ENCODE peak calls at places on chromosomes 16 and 17, in ten cellular contexts. A is GM12878, U is stomach, V is SK-N-SH, M is esophagus muscularis mucosa, O is H1, H is suprapubic skin, P is sigmoid colon, Z is K562, C is HepG2. S is an unnamed sample.

GRCh38 chr16:24036038-24036543 is 200.3 kb downstream of the PRKCB start:
- DNase-seq in A (no peak), U (no peak), V (no peak), M (no peak), O (no peak), H (no peak), P (no peak), Z (no peak), C (no peak), S (no peak)

GRCh38 chr16:74740795-74741304 is 33.8 kb downstream of the FA2H start:
- DNase-seq in A (no peak), U (peak), V (no peak), M (no peak), O (no peak), H (no peak), P (peak), Z (no peak), C (no peak), S (peak)

GRCh38 chr17:41695134-41695661 is 6.5 kb downstream of the EIF1 start:
- DNase-seq in A (no peak), U (no peak), V (no peak), M (no peak), O (no peak), H (no peak), P (no peak), Z (no peak), C (no peak), S (no peak)

GRCh38 chr17:45411348-45412105 is 21.1 kb downstream of the ARHGAP27 start:
- DNase-seq in A (no peak), U (no peak), V (no peak), M (no peak), O (no peak), H (no peak), P (no peak), Z (no peak), C (no peak), S (peak)

GRCh38 chr16:31214705-31215286 is 877 bp downstream of the TRIM72 start:
- DNase-seq in A (no peak), U (no peak), V (peak), M (no peak), O (no peak), H (no peak), P (no peak), Z (no peak), C (no peak), S (no peak)

GRCh38 chr16:5903153-5903552 is 805.6 kb upstream of the EEF2KMT start:
- DNase-seq in A (no peak), U (no peak), V (no peak), M (no peak), O (no peak), H (no peak), P (no peak), Z (no peak), C (no peak), S (no peak)

GRCh38 chr17:18139949-18140348 is 31.4 kb downstream of the MYO15A start:
- DNase-seq in A (no peak), U (no peak), V (peak), M (no peak), O (no peak), H (no peak), P (no peak), Z (peak), C (peak), S (no peak)

GRCh38 chr17:20120835-20121234 is 111.7 kb downstream of the SPECC1 start:
- DNase-seq in A (no peak), U (no peak), V (no peak), M (no peak), O (no peak), H (no peak), P (no peak), Z (no peak), C (no peak), S (no peak)

GRCh38 chr16:80718480-80719220 is 85.7 kb downstream of the CDYL2 start:
- DNase-seq in A (no peak), U (peak), V (no peak), M (peak), O (no peak), H (no peak), P (no peak), Z (no peak), C (no peak), S (no peak)

GRCh38 chr17:44830359-44831269 is 527 bp upstream of the GJC1 start:
- DNase-seq in A (no peak), U (no peak), V (no peak), M (no peak), O (peak), H (no peak), P (peak), Z (no peak), C (no peak), S (peak)

GRCh38 chr16:48318630-48319029 is 66.6 kb downstream of the SIAH1 start:
- DNase-seq in A (peak), U (no peak), V (no peak), M (no peak), O (peak), H (no peak), P (no peak), Z (no peak), C (no peak), S (peak)

GRCh38 chr17:2085648-2085949 is 30.7 kb downstream of the HIC1 start:
- DNase-seq in A (no peak), U (no peak), V (no peak), M (no peak), O (no peak), H (peak), P (peak), Z (no peak), C (no peak), S (no peak)

GRCh38 chr17:39231587-39232551 is 6.1 kb upstream of the STAC2 start:
- DNase-seq in A (no peak), U (peak), V (peak), M (no peak), O (no peak), H (no peak), P (peak), Z (peak), C (no peak), S (peak)

GRCh38 chr16:73329363-73330306 is 281.7 kb upstream of the ZFHX3 start:
- DNase-seq in A (no peak), U (no peak), V (peak), M (no peak), O (no peak), H (no peak), P (no peak), Z (no peak), C (peak), S (peak)

GRCh38 chr16:35188288-35189155 is 1729.1 kb downstream of the TP53TG3F start:
- DNase-seq in A (no peak), U (no peak), V (peak), M (peak), O (no peak), H (no peak), P (no peak), Z (peak), C (peak), S (no peak)

GRCh38 chr17:80940171-80941123 is 51.2 kb upstream of the CHMP6 start:
- DNase-seq in A (no peak), U (no peak), V (no peak), M (no peak), O (no peak), H (peak), P (peak), Z (no peak), C (no peak), S (no peak)

GRCh38 chr17:45389354-45389753 is 43.3 kb downstream of the ARHGAP27 start:
- DNase-seq in A (no peak), U (no peak), V (no peak), M (no peak), O (no peak), H (no peak), P (peak), Z (no peak), C (no peak), S (no peak)

GRCh38 chr16:49352923-49353322 is 20.7 kb upstream of the C16orf78 start:
- DNase-seq in A (no peak), U (no peak), V (peak), M (no peak), O (no peak), H (no peak), P (no peak), Z (peak), C (peak), S (no peak)

GRCh38 chr17:43175213-43176118 is 4.5 kb downstream of the NBR1 start:
- DNase-seq in A (no peak), U (no peak), V (no peak), M (no peak), O (no peak), H (no peak), P (no peak), Z (no peak), C (peak), S (no peak)

GRCh38 chr17:66255112-66255511 is 25.9 kb upstream of the APOH start:
- DNase-seq in A (no peak), U (no peak), V (peak), M (no peak), O (no peak), H (no peak), P (no peak), Z (peak), C (peak), S (no peak)

GRCh38 chr17:52202572-52202876 is 44.0 kb upstream of the CA10 start:
- DNase-seq in A (no peak), U (no peak), V (no peak), M (no peak), O (no peak), H (no peak), P (no peak), Z (no peak), C (no peak), S (no peak)

GRCh38 chr17:28372203-28372944 is 880 bp downstream of the SARM1 start:
- DNase-seq in A (no peak), U (no peak), V (peak), M (no peak), O (no peak), H (no peak), P (no peak), Z (no peak), C (no peak), S (no peak)

GRCh38 chr16:2838928-2839327 is 8.8 kb downstream of the ZG16B start:
- DNase-seq in A (no peak), U (peak), V (peak), M (no peak), O (peak), H (no peak), P (no peak), Z (peak), C (peak), S (peak)

GRCh38 chr17:31549121-31549524 is 157.6 kb downstream of the RAB11FIP4 start:
- DNase-seq in A (no peak), U (no peak), V (peak), M (no peak), O (no peak), H (no peak), P (no peak), Z (no peak), C (peak), S (no peak)

GRCh38 chr17:35896011-35896587 is 15.9 kb upstream of the CCL5 start:
- DNase-seq in A (no peak), U (no peak), V (no peak), M (no peak), O (no peak), H (no peak), P (no peak), Z (no peak), C (no peak), S (peak)

GRCh38 chr16:430904-431303 is 5.5 kb downstream of the RAB11FIP3 start:
- DNase-seq in A (no peak), U (no peak), V (no peak), M (no peak), O (no peak), H (no peak), P (no peak), Z (no peak), C (no peak), S (no peak)

GRCh38 chr17:52024296-52024870 is 134.1 kb downstream of the CA10 start:
- DNase-seq in A (no peak), U (no peak), V (peak), M (no peak), O (no peak), H (no peak), P (no peak), Z (no peak), C (no peak), S (no peak)

DNA sequence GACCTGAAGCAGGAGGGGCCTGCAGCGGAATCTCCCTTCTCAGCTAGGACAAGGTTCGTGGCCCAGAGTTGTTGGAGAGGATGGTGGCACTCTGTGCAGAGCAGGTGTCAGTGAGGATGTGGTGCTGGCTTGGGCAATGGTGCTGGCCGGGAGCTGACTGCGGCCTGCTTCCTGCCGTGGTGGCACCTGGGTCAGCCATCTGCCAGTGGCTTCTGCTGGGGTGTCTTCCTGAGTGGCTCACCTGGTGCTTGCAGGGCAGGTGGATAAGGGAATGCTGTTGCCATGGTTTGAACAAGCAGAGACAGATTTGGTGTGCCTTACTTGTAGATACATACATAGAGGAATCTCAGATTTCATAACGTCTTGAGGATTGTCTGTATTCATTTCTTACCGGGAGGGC is 69.6 kb downstream of the SEC14L1 start:
- DNase-seq in A (no peak), U (no peak), V (no peak), M (no peak), O (no peak), H (peak), P (no peak), Z (no peak), C (no peak), S (peak)
- TF ChIP-seq EP300 in A (no peak), U (no peak), V (no peak), M (no peak), O (no peak), H (no peak), P (no peak), Z (no peak), C (no peak), S (no peak)

GRCh38 chr17:48026503-48027321 is 10.9 kb downstream of the COPZ2 start:
- DNase-seq in A (peak), U (peak), V (peak), M (no peak), O (peak), H (peak), P (peak), Z (peak), C (peak), S (peak)

GRCh38 chr17:48024149-48025039 is 13.2 kb downstream of the COPZ2 start:
- DNase-seq in A (no peak), U (peak), V (no peak), M (no peak), O (no peak), H (peak), P (peak), Z (peak), C (no peak), S (peak)

GRCh38 chr17:48025904-48026502 is 11.6 kb downstream of the COPZ2 start:
- DNase-seq in A (no peak), U (no peak), V (no peak), M (no peak), O (no peak), H (no peak), P (no peak), Z (no peak), C (no peak), S (no peak)

GRCh38 chr17:48023408-48024148 is 14.0 kb downstream of the COPZ2 start:
- DNase-seq in A (no peak), U (peak), V (peak), M (no peak), O (peak), H (peak), P (peak), Z (no peak), C (peak), S (peak)

GRCh38 chr17:48025040-48025903 is 12.3 kb downstream of the COPZ2 start:
- DNase-seq in A (peak), U (peak), V (peak), M (peak), O (peak), H (peak), P (peak), Z (peak), C (peak), S (peak)
- TF ChIP-seq POLR2AphosphoS5 in A (no peak), U (peak), V (peak), M (peak), O (no peak), H (no peak), P (peak), Z (no peak), C (no peak), S (peak)

DNA sequence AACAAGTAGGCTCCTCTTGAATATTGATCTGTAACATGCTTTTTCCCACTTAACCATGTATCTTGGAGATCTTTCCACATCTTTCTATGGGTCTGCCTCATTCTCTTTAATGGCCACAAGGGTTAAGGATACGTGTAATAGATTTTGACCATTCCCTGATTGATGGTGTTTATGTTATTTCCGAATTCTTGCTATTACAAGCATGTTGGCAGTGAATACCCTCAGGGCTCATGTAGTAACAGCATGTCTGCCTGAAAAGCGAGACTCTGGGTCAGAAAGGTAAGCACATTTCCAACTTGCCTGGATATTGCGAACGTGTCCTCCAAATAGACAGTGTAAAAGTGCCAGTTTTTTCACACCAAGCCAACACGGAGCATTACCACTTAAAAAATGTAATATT is 5.0 kb downstream of the TAC4 start:
- DNase-seq in A (no peak), U (no peak), V (no peak), M (no peak), O (no peak), H (no peak), P (no peak), Z (no peak), C (no peak), S (no peak)
- TF ChIP-seq CTCF in A (no peak), U (no peak), V (no peak), M (no peak), O (no peak), H (no peak), P (no peak), Z (no peak), C (no peak), S (no peak)

GRCh38 chr17:82351713-82352488 is 7.1 kb upstream of the TEX19 start:
- DNase-seq in A (no peak), U (peak), V (peak), M (peak), O (peak), H (peak), P (peak), Z (peak), C (peak), S (peak)

GRCh38 chr17:82348866-82349265 is 10.2 kb upstream of the TEX19 start:
- DNase-seq in A (no peak), U (no peak), V (no peak), M (no peak), O (no peak), H (no peak), P (no peak), Z (no peak), C (no peak), S (no peak)

GRCh38 chr17:82351254-82351712 is 7.8 kb upstream of the TEX19 start:
- DNase-seq in A (no peak), U (no peak), V (no peak), M (no peak), O (no peak), H (no peak), P (no peak), Z (no peak), C (no peak), S (no peak)

GRCh38 chr17:82349287-82349701 is 9.8 kb upstream of the TEX19 start:
- DNase-seq in A (no peak), U (no peak), V (no peak), M (no peak), O (no peak), H (no peak), P (no peak), Z (no peak), C (no peak), S (no peak)

GRCh38 chr17:82350182-82351030 is 8.6 kb upstream of the TEX19 start:
- DNase-seq in A (no peak), U (no peak), V (no peak), M (no peak), O (no peak), H (no peak), P (no peak), Z (no peak), C (no peak), S (peak)
- TF ChIP-seq EP300 in A (no peak), U (no peak), V (no peak), M (no peak), O (no peak), H (no peak), P (no peak), Z (no peak), C (no peak), S (no peak)

GRCh38 chr16:19180741-19181140 is 12.7 kb downstream of the SYT17 start:
- DNase-seq in A (no peak), U (no peak), V (no peak), M (no peak), O (no peak), H (no peak), P (no peak), Z (no peak), C (no peak), S (no peak)

GRCh38 chr16:19177111-19177747 is 9.2 kb downstream of the SYT17 start:
- DNase-seq in A (no peak), U (no peak), V (no peak), M (no peak), O (no peak), H (no peak), P (no peak), Z (no peak), C (peak), S (no peak)

GRCh38 chr16:19182487-19182886 is 14.4 kb downstream of the SYT17 start:
- DNase-seq in A (no peak), U (no peak), V (no peak), M (no peak), O (no peak), H (no peak), P (no peak), Z (no peak), C (no peak), S (no peak)

GRCh38 chr16:19183187-19183586 is 15.1 kb downstream of the SYT17 start:
- DNase-seq in A (no peak), U (no peak), V (no peak), M (no peak), O (no peak), H (no peak), P (no peak), Z (no peak), C (no peak), S (no peak)

GRCh38 chr16:19179890-19180490 is 11.9 kb downstream of the SYT17 start:
- DNase-seq in A (no peak), U (peak), V (peak), M (no peak), O (no peak), H (peak), P (peak), Z (peak), C (peak), S (peak)
- TF ChIP-seq POLR2AphosphoS5 in A (no peak), U (no peak), V (no peak), M (no peak), O (no peak), H (no peak), P (no peak), Z (no peak), C (no peak), S (no peak)